ENCODE peak calls at places on chromosome 11, in seven cellular contexts. D, W, N, M, Z, H and V are unnamed samples.

GRCh38 chr11:60951909-60952741 is at the start of gene SLC15A3:
- DNase-seq in D (peak), W (peak), N (peak), M (peak), Z (no peak), H (no peak), V (no peak)

GRCh38 chr11:120830092-120830491 is 193.8 kb upstream of the TBCEL start:
- DNase-seq in D (no peak), W (no peak), N (no peak), M (no peak), Z (no peak), H (no peak), V (no peak)

GRCh38 chr11:69380921-69381581 is 87.1 kb downstream of the MYEOV start:
- DNase-seq in D (no peak), W (no peak), N (no peak), M (no peak), Z (peak), H (no peak), V (no peak)

GRCh38 chr11:416757-417621 is 2.2 kb upstream of the SIGIRR start:
- DNase-seq in D (peak), W (peak), N (peak), M (no peak), Z (peak), H (no peak), V (no peak)

GRCh38 chr11:67378544-67378943 is 5.1 kb upstream of the CLCF1 start:
- DNase-seq in D (no peak), W (no peak), N (no peak), M (no peak), Z (no peak), H (no peak), V (no peak)

GRCh38 chr11:12196862-12197261 is 86.5 kb downstream of the MICAL2 start:
- DNase-seq in D (no peak), W (no peak), N (no peak), M (no peak), Z (no peak), H (no peak), V (no peak)

GRCh38 chr11:1084561-1085439 is 10.1 kb downstream of the MUC2 start:
- DNase-seq in D (no peak), W (no peak), N (no peak), M (no peak), Z (no peak), H (no peak), V (peak)

GRCh38 chr11:44608654-44609027 is 43.2 kb downstream of the CD82 start:
- DNase-seq in D (no peak), W (no peak), N (no peak), M (no peak), Z (no peak), H (no peak), V (no peak)

GRCh38 chr11:119421941-119422504 is 949 bp downstream of the THY1 start:
- DNase-seq in D (no peak), W (peak), N (peak), M (no peak), Z (no peak), H (no peak), V (peak)

GRCh38 chr11:112513936-112514716 is 253.5 kb upstream of the PLET1 start:
- DNase-seq in D (no peak), W (no peak), N (no peak), M (no peak), Z (no peak), H (no peak), V (peak)

DNA sequence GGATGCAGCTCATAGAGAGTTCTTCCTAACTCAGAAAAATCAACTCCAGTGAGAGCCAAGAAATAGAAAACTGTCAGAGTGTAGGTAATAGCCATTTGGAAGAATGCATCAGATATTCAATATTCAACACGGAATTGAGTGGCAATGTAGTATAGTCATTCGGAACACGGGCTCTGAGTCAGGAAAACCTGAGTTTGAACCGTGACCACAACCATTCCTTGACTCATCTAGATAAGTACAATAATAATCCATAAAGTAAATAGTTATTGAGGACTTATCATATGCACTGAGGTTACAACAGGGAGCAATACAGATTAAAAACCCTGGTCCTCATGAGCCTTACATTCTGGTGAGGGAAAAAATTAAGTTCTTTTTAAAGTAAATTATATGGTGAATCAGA is 62.6 kb upstream of the PHF21A start:
- DNase-seq in D (no peak), W (no peak), N (no peak), M (no peak), Z (peak), H (peak), V (no peak)
- TF ChIP-seq CTCF in D (no peak), W (no peak), N (no peak), M (no peak), Z (no peak), H (no peak), V (no peak)

GRCh38 chr11:92967178-92967577 is 2.3 kb upstream of the MTNR1B start:
- DNase-seq in D (no peak), W (no peak), N (no peak), M (no peak), Z (no peak), H (no peak), V (no peak)
- TF ChIP-seq CTCF in D (no peak), W (no peak), N (no peak), M (no peak), Z (no peak), H (no peak), V (no peak)

GRCh38 chr11:79160786-79161403 is 279.9 kb downstream of the TENM4 start:
- DNase-seq in D (no peak), W (peak), N (peak), M (no peak), Z (no peak), H (no peak), V (no peak)
- TF ChIP-seq CTCF in D (no peak), W (peak), N (peak), M (no peak), Z (no peak), H (peak), V (no peak)

GRCh38 chr11:27507561-27508322 is 1.2 kb upstream of the LIN7C start:
- DNase-seq in D (no peak), W (no peak), N (peak), M (no peak), Z (no peak), H (no peak), V (no peak)

GRCh38 chr11:27501102-27501501 is 5.5 kb downstream of the LIN7C start:
- DNase-seq in D (no peak), W (no peak), N (no peak), M (no peak), Z (no peak), H (no peak), V (no peak)

GRCh38 chr11:27509953-27510352 is 3.4 kb upstream of the LIN7C start:
- DNase-seq in D (no peak), W (no peak), N (no peak), M (no peak), Z (no peak), H (no peak), V (no peak)

GRCh38 chr11:27505781-27506180 is 788 bp downstream of the LIN7C start:
- DNase-seq in D (no peak), W (peak), N (peak), M (no peak), Z (no peak), H (no peak), V (no peak)

GRCh38 chr11:27506200-27507182 is at the start of gene LIN7C:
- DNase-seq in D (peak), W (peak), N (peak), M (peak), Z (peak), H (peak), V (peak)
- TF ChIP-seq CTCF in D (peak), W (no peak), N (no peak), M (no peak), Z (no peak), H (peak), V (no peak)

GRCh38 chr11:134584706-134585445 is 172.8 kb upstream of the B3GAT1 start:
- DNase-seq in D (peak), W (no peak), N (no peak), M (peak), Z (peak), H (no peak), V (no peak)

GRCh38 chr11:134585666-134586285 is 173.7 kb upstream of the B3GAT1 start:
- DNase-seq in D (no peak), W (no peak), N (no peak), M (peak), Z (peak), H (no peak), V (no peak)

GRCh38 chr11:134589155-134589554 is 177.1 kb upstream of the B3GAT1 start:
- DNase-seq in D (no peak), W (no peak), N (no peak), M (peak), Z (peak), H (no peak), V (no peak)

GRCh38 chr11:134586726-134587125 is 174.7 kb upstream of the B3GAT1 start:
- DNase-seq in D (no peak), W (no peak), N (no peak), M (peak), Z (peak), H (no peak), V (no peak)

DNA sequence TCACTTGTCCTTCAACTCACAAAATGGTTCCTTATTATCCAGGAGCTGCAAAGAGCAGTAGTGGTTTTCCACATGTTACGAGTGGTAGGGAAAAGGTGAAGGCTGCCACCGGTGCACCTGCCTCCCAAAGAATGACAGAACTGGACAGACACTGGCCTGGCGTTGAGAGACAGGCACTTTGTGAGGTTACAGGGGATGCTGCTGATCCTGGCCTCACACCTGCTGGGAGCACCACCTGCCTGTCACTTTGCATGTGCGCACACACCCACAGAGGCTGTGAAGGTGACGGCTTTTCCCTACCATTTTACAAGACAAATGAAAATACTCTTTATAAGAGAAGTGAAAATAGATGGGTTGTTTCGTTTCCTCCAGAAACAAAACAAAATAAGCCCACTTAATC is 175.3 kb upstream of the B3GAT1 start:
- DNase-seq in D (no peak), W (no peak), N (no peak), M (peak), Z (peak), H (no peak), V (no peak)
- TF ChIP-seq CTCF in D (no peak), W (peak), N (no peak), M (no peak), Z (no peak), H (no peak), V (no peak)

GRCh38 chr11:62245271-62245753 is 3.3 kb downstream of the SCGB1D2 start:
- DNase-seq in D (peak), W (peak), N (peak), M (no peak), Z (no peak), H (peak), V (no peak)
- TF ChIP-seq CTCF in D (no peak), W (peak), N (peak), M (no peak), Z (peak), H (peak), V (no peak)

DNA sequence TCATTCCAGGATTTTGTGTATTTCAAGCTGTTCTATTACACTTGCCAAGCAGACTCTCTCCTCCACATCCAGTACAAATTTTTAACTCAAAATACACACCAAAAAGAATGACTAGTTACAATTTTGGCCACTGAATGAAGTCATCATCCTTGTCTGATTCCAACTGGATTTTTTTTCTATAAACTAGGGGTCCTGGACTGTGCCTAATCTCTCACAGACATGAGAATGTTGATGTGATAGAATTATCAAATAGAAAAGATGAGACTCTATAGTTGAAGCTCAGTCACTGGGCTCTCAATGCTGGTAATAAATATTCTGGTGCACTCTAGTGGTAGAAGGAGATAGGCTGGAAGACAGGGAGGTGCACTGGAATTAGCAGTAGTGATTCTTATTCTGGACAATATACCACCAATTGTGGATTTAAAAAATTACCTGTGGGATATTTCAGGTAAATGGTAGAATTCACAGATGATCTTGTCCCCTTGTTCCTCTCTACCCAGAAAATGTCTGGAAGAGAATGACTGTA is 85.7 kb downstream of the FANCF start:
- DNase-seq in D (no peak), W (peak), N (peak), M (no peak), Z (no peak), H (no peak), V (no peak)
- TF ChIP-seq CTCF in D (no peak), W (peak), N (peak), M (no peak), Z (peak), H (no peak), V (peak)

GRCh38 chr11:17652556-17652955 is 66.8 kb upstream of the MYOD1 start:
- DNase-seq in D (no peak), W (no peak), N (no peak), M (no peak), Z (no peak), H (no peak), V (no peak)
- TF ChIP-seq CTCF in D (no peak), W (no peak), N (no peak), M (no peak), Z (no peak), H (no peak), V (no peak)

GRCh38 chr11:9992306-9992705 is 301.7 kb downstream of the SBF2 start:
- DNase-seq in D (no peak), W (no peak), N (peak), M (no peak), Z (no peak), H (no peak), V (no peak)

DNA sequence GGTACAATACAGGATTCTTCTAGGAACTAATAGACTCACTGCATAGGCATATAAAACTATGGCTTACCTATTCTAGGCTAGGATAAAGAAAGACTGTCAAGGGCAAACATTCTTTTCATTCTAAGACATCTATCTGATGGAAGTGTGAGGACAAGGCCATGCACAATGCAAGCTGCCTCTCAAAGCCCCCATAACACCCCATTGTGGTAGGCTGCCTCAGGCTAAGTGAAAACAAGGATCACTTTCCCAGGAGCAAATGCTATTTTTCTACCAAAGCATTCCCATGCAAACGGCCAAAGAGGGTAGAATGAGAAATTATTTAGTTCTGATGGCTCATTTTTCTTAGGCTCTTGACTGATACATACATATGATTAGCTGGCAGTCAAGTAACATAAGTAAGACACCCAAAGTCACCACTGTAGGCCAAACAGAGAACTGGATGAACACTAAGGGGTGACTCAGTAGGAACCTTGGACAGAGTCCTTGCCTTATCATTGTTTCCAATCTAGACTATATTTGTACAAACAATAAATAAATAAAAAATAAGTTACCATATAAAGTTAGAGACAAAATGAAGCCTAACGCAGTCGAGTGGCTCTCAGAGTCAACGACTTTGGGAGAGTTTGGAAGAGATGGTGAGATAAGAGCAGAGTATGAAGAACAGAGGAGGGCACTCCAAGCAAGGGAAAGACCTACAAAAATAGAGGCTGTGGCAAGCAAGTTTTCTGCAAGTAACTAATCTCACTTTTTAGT is 303.6 kb downstream of the SBF2 start:
- DNase-seq in D (no peak), W (peak), N (peak), M (no peak), Z (no peak), H (peak), V (no peak)
- TF ChIP-seq CTCF in D (no peak), W (peak), N (no peak), M (no peak), Z (no peak), H (peak), V (no peak)

DNA sequence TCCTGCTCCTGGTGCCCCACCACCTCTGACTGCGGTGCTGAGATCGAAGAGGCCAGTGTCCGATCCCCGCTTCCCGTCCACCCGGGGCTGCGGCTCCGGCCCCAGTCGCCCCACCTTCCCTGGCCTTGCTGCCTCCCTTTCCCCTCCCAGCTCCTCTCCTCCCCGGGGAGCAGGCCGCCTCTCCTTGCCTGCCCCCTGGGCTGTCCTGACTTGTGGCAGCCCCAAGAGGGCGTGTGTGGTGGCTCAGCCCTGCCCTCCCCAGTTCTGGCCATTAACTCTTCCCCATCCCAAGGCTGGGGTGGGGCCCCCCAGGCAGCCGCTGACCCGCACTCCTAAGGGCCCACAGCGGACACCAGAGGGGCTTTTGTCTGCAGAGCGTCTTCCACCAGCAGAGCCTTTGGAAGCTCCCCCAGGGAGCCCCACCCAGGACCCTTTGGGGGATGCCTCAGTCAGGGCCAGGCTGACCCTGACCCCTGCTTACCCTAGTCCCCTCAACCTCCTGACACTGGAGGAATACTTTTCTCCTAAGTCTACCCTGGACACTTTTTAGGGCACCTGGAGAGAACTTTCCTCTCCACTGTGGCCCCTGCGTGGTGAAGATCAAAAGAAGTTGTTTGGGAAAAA is 16.7 kb downstream of the RTN4RL2 start:
- DNase-seq in D (peak), W (peak), N (no peak), M (no peak), Z (peak), H (peak), V (peak)
- TF ChIP-seq CTCF in D (peak), W (peak), N (peak), M (no peak), Z (peak), H (peak), V (peak)